ENCODE peak calls at places on chromosomes 4 and X, in five cellular contexts. One of them, this sample, is unnamed.

GRCh38 chr4:76752911-76753494 is 144.9 kb downstream of the SOWAHB start:
- DNase-seq in left cardiac atrium: peak; percentile 38
- DNase-seq in NB4: no peak
- DNase-seq in stimulated activated CD4-positive, alpha-beta T cell treated with anti-CD3 and anti-CD28 coated beads, Interleukin-1b, Interleukin-23, amount 100 ng/mL, for 1 hour: no peak
- DNase-seq in SJSA1: peak; percentile 90
- DNase-seq in this sample: no peak

GRCh38 chrX:76253432-76253831 is 80.6 kb downstream of the PBDC1 start:
- DNase-seq in left cardiac atrium: no peak
- DNase-seq in NB4: peak; percentile 59
- DNase-seq in stimulated activated CD4-positive, alpha-beta T cell treated with anti-CD3 and anti-CD28 coated beads, Interleukin-1b, Interleukin-23, amount 100 ng/mL, for 1 hour: no peak
- DNase-seq in SJSA1: peak; percentile 8
- DNase-seq in this sample: peak; percentile 9

GRCh38 chrX:109782994-109783711 is 50.1 kb upstream of the ACSL4 start:
- DNase-seq in left cardiac atrium: no peak
- DNase-seq in NB4: no peak
- DNase-seq in stimulated activated CD4-positive, alpha-beta T cell treated with anti-CD3 and anti-CD28 coated beads, Interleukin-1b, Interleukin-23, amount 100 ng/mL, for 1 hour: no peak
- DNase-seq in SJSA1: no peak
- DNase-seq in this sample: no peak

GRCh38 chrX:6053126-6053625 is 175.5 kb downstream of the NLGN4X start:
- DNase-seq in left cardiac atrium: no peak
- DNase-seq in NB4: no peak
- DNase-seq in stimulated activated CD4-positive, alpha-beta T cell treated with anti-CD3 and anti-CD28 coated beads, Interleukin-1b, Interleukin-23, amount 100 ng/mL, for 1 hour: no peak
- DNase-seq in SJSA1: no peak
- DNase-seq in this sample: no peak

GRCh38 chrX:153060095-153060445 is 3.8 kb downstream of the PNMA3 start:
- DNase-seq in left cardiac atrium: no peak
- DNase-seq in NB4: no peak
- DNase-seq in stimulated activated CD4-positive, alpha-beta T cell treated with anti-CD3 and anti-CD28 coated beads, Interleukin-1b, Interleukin-23, amount 100 ng/mL, for 1 hour: no peak
- DNase-seq in SJSA1: no peak
- DNase-seq in this sample: no peak

GRCh38 chrX:105894721-105895120 is 72.4 kb downstream of the NRK start:
- DNase-seq in left cardiac atrium: no peak
- DNase-seq in NB4: no peak
- DNase-seq in stimulated activated CD4-positive, alpha-beta T cell treated with anti-CD3 and anti-CD28 coated beads, Interleukin-1b, Interleukin-23, amount 100 ng/mL, for 1 hour: no peak
- DNase-seq in SJSA1: no peak
- DNase-seq in this sample: no peak

GRCh38 chrX:68686684-68687045 is 39.2 kb downstream of the STARD8 start:
- DNase-seq in left cardiac atrium: peak; percentile 58
- DNase-seq in NB4: peak; percentile 88
- DNase-seq in stimulated activated CD4-positive, alpha-beta T cell treated with anti-CD3 and anti-CD28 coated beads, Interleukin-1b, Interleukin-23, amount 100 ng/mL, for 1 hour: no peak
- DNase-seq in SJSA1: no peak
- DNase-seq in this sample: peak; percentile 20

GRCh38 chrX:129825746-129826505 is 17.8 kb downstream of the ZDHHC9 start:
- DNase-seq in left cardiac atrium: no peak
- DNase-seq in NB4: no peak
- DNase-seq in stimulated activated CD4-positive, alpha-beta T cell treated with anti-CD3 and anti-CD28 coated beads, Interleukin-1b, Interleukin-23, amount 100 ng/mL, for 1 hour: no peak
- DNase-seq in SJSA1: no peak
- DNase-seq in this sample: no peak

GRCh38 chr4:97235516-97235915 is 907.8 kb downstream of the STPG2 start:
- DNase-seq in left cardiac atrium: no peak
- DNase-seq in NB4: no peak
- DNase-seq in stimulated activated CD4-positive, alpha-beta T cell treated with anti-CD3 and anti-CD28 coated beads, Interleukin-1b, Interleukin-23, amount 100 ng/mL, for 1 hour: no peak
- DNase-seq in SJSA1: no peak
- DNase-seq in this sample: no peak

GRCh38 chr4:119785963-119786362 is 157.4 kb upstream of the PDE5A start:
- DNase-seq in left cardiac atrium: peak; percentile 24
- DNase-seq in NB4: no peak
- DNase-seq in stimulated activated CD4-positive, alpha-beta T cell treated with anti-CD3 and anti-CD28 coated beads, Interleukin-1b, Interleukin-23, amount 100 ng/mL, for 1 hour: no peak
- DNase-seq in SJSA1: no peak
- DNase-seq in this sample: no peak

GRCh38 chr4:10722957-10723356 is 38.4 kb upstream of the CLNK start:
- DNase-seq in left cardiac atrium: no peak
- DNase-seq in NB4: no peak
- DNase-seq in stimulated activated CD4-positive, alpha-beta T cell treated with anti-CD3 and anti-CD28 coated beads, Interleukin-1b, Interleukin-23, amount 100 ng/mL, for 1 hour: no peak
- DNase-seq in SJSA1: no peak
- DNase-seq in this sample: no peak

GRCh38 chrX:47802589-47802988 is 34.1 kb upstream of the ZNF81 start:
- DNase-seq in left cardiac atrium: no peak
- DNase-seq in NB4: peak; percentile 11
- DNase-seq in stimulated activated CD4-positive, alpha-beta T cell treated with anti-CD3 and anti-CD28 coated beads, Interleukin-1b, Interleukin-23, amount 100 ng/mL, for 1 hour: no peak
- DNase-seq in SJSA1: no peak
- DNase-seq in this sample: no peak

GRCh38 chr4:8067274-8067936 is 91.2 kb downstream of the ABLIM2 start:
- DNase-seq in left cardiac atrium: peak; percentile 67
- DNase-seq in NB4: no peak
- DNase-seq in stimulated activated CD4-positive, alpha-beta T cell treated with anti-CD3 and anti-CD28 coated beads, Interleukin-1b, Interleukin-23, amount 100 ng/mL, for 1 hour: no peak
- DNase-seq in SJSA1: no peak
- DNase-seq in this sample: no peak

GRCh38 chr4:120667102-120667501 is 255.4 kb downstream of the PRDM5 start:
- DNase-seq in left cardiac atrium: no peak
- DNase-seq in NB4: no peak
- DNase-seq in stimulated activated CD4-positive, alpha-beta T cell treated with anti-CD3 and anti-CD28 coated beads, Interleukin-1b, Interleukin-23, amount 100 ng/mL, for 1 hour: no peak
- DNase-seq in SJSA1: no peak
- DNase-seq in this sample: no peak

GRCh38 chr4:53478671-53479456 is 101.4 kb downstream of the FIP1L1 start:
- DNase-seq in left cardiac atrium: no peak
- DNase-seq in NB4: no peak
- DNase-seq in stimulated activated CD4-positive, alpha-beta T cell treated with anti-CD3 and anti-CD28 coated beads, Interleukin-1b, Interleukin-23, amount 100 ng/mL, for 1 hour: no peak
- DNase-seq in SJSA1: peak; percentile 27
- DNase-seq in this sample: no peak

GRCh38 chr4:77699731-77700210 is 94.2 kb downstream of the CXCL13 start:
- DNase-seq in left cardiac atrium: no peak
- DNase-seq in NB4: no peak
- DNase-seq in stimulated activated CD4-positive, alpha-beta T cell treated with anti-CD3 and anti-CD28 coated beads, Interleukin-1b, Interleukin-23, amount 100 ng/mL, for 1 hour: no peak
- DNase-seq in SJSA1: peak; percentile 12
- DNase-seq in this sample: no peak

GRCh38 chr4:186104114-186104894 is at the start of gene FAM149A:
- DNase-seq in left cardiac atrium: peak; percentile 30
- DNase-seq in NB4: no peak
- DNase-seq in stimulated activated CD4-positive, alpha-beta T cell treated with anti-CD3 and anti-CD28 coated beads, Interleukin-1b, Interleukin-23, amount 100 ng/mL, for 1 hour: no peak
- DNase-seq in SJSA1: no peak
- DNase-seq in this sample: no peak

GRCh38 chr4:3721186-3721585 is 45.0 kb upstream of the ADRA2C start:
- DNase-seq in left cardiac atrium: no peak
- DNase-seq in NB4: no peak
- DNase-seq in stimulated activated CD4-positive, alpha-beta T cell treated with anti-CD3 and anti-CD28 coated beads, Interleukin-1b, Interleukin-23, amount 100 ng/mL, for 1 hour: no peak
- DNase-seq in SJSA1: no peak
- DNase-seq in this sample: no peak

GRCh38 chr4:6027392-6027791 is 9.2 kb upstream of the C4orf50 start:
- DNase-seq in left cardiac atrium: no peak
- DNase-seq in NB4: no peak
- DNase-seq in stimulated activated CD4-positive, alpha-beta T cell treated with anti-CD3 and anti-CD28 coated beads, Interleukin-1b, Interleukin-23, amount 100 ng/mL, for 1 hour: no peak
- DNase-seq in SJSA1: no peak
- DNase-seq in this sample: no peak

This sample was measured in tibial nerve.